ENCODE peak calls at places on chromosomes 11 and 22, in six cellular contexts. E is HL-60; D is cardiac fibroblast; Y is stimulated activated CD8-positive, alpha-beta memory T cell treated with anti-CD3 and anti-CD28 coated beads, Interleukin-15, amount 100 ng/mL, for 1 hour; Q is cardiac septum; Z is T1000. O is an unnamed sample.
A peak's percentile ranks its signal among the peaks of the same experiment; 100 is the strongest.

GRCh38 chr11:63635762-63636465 is 21.7 kb upstream of the PLAAT3 start:
- DNase-seq in E (peak; percentile 34), D (peak; percentile 79), Y (peak; percentile 62), Z (peak; percentile 9), Q (no peak), O (peak; percentile 47)

GRCh38 chr22:39138357-39138997 is 14.0 kb downstream of the CBX7 start:
- DNase-seq in Z (no peak), Q (no peak), D (no peak), E (no peak), Y (no peak), O (no peak)

GRCh38 chr11:74465291-74465708 is 2.0 kb downstream of the KCNE3 start:
- DNase-seq in Q (no peak), Y (no peak), Z (no peak), E (no peak), D (no peak), O (no peak)

GRCh38 chr11:11709447-11710239 is 87.8 kb upstream of the GALNT18 start:
- DNase-seq in Y (no peak), D (no peak), Z (no peak), Q (no peak), E (no peak), O (no peak)

GRCh38 chr11:121452609-121453150 is at the start of gene SORL1-AS1:
- DNase-seq in Q (no peak), Y (no peak), D (no peak), Z (no peak), E (no peak), O (no peak)

GRCh38 chr11:23021287-23021863 is 161.1 kb upstream of the CCDC179 start:
- DNase-seq in Q (no peak), Z (no peak), Y (no peak), E (no peak), D (peak; percentile 43), O (no peak)

GRCh38 chr22:48098243-48098935 is 1335.9 kb downstream of the TBC1D22A start:
- DNase-seq in D (no peak), Q (no peak), Y (no peak), E (peak; percentile 12), Z (no peak), O (no peak)

GRCh38 chr11:2122222-2122906 is 16.8 kb downstream of the IGF2 start:
- DNase-seq in D (peak; percentile 19), Y (no peak), Q (no peak), E (no peak), Z (no peak), O (no peak)

GRCh38 chr22:27075028-27075678 is 417.8 kb downstream of the MIAT start:
- DNase-seq in E (no peak), Y (no peak), D (peak; percentile 7), Z (no peak), Q (no peak), O (no peak)

GRCh38 chr11:9095421-9095820 is 4.0 kb upstream of the SCUBE2 start:
- DNase-seq in Z (no peak), Q (no peak), E (no peak), Y (no peak), D (no peak), O (no peak)

GRCh38 chr22:41943661-41944209 is 3.2 kb downstream of the CENPM start:
- DNase-seq in Y (no peak), D (no peak), E (no peak), Q (no peak), Z (no peak), O (no peak)

GRCh38 chr22:26975381-26975780 is 318.0 kb downstream of the MIAT start:
- DNase-seq in Y (no peak), Q (no peak), E (no peak), Z (no peak), D (no peak), O (no peak)

O was measured in nucleus accumbens.